ENCODE peak calls at places on chromosomes 2 and 18, in seven cellular contexts. One of them, this sample, is unnamed. For H3K36me3, the result is how much of the 10 kb centered on the place peaks cover.

GRCh38 chr18:58862851-58863538 is 1.7 kb upstream of the ZNF532 start:
- DNase-seq in body of pancreas: no peak
- DNase-seq in right atrium auricular region: no peak
- DNase-seq in NT2/D1: no peak
- DNase-seq in ovary: peak
- DNase-seq in PC-3: peak
- DNase-seq in IMR-90: peak
- DNase-seq in this sample: peak

GRCh38 chr2:127577973-127578372 is 42.5 kb downstream of the MYO7B start:
- DNase-seq in body of pancreas: no peak
- DNase-seq in ovary: no peak
- DNase-seq in right atrium auricular region: peak
- DNase-seq in NT2/D1: no peak
- DNase-seq in PC-3: no peak
- DNase-seq in IMR-90: no peak
- DNase-seq in this sample: no peak

GRCh38 chr2:240388471-240389301 is 46.8 kb upstream of the GPC1 start:
- DNase-seq in ovary: peak
- DNase-seq in right atrium auricular region: no peak
- DNase-seq in IMR-90: no peak
- DNase-seq in PC-3: no peak
- DNase-seq in NT2/D1: no peak
- DNase-seq in body of pancreas: no peak
- DNase-seq in this sample: no peak

GRCh38 chr2:24050041-24050655 is 607 bp downstream of the FKBP1B start:
- DNase-seq in PC-3: no peak
- DNase-seq in NT2/D1: no peak
- DNase-seq in IMR-90: no peak
- DNase-seq in body of pancreas: peak
- DNase-seq in ovary: peak
- DNase-seq in right atrium auricular region: peak
- DNase-seq in this sample: no peak

GRCh38 chr2:224940618-224941017 is 101.7 kb downstream of the DOCK10 start:
- DNase-seq in right atrium auricular region: no peak
- DNase-seq in PC-3: no peak
- DNase-seq in body of pancreas: no peak
- DNase-seq in NT2/D1: no peak
- DNase-seq in ovary: no peak
- DNase-seq in IMR-90: no peak
- DNase-seq in this sample: no peak

GRCh38 chr2:43159797-43160196 is 66.6 kb downstream of the ZFP36L2 start:
- DNase-seq in ovary: no peak
- DNase-seq in IMR-90: no peak
- DNase-seq in body of pancreas: no peak
- DNase-seq in right atrium auricular region: no peak
- DNase-seq in NT2/D1: no peak
- DNase-seq in PC-3: no peak
- DNase-seq in this sample: no peak

GRCh38 chr2:200787351-200788128 is 24.2 kb upstream of the BZW1 start:
- DNase-seq in body of pancreas: no peak
- DNase-seq in right atrium auricular region: no peak
- DNase-seq in IMR-90: peak
- DNase-seq in PC-3: peak
- DNase-seq in ovary: no peak
- DNase-seq in NT2/D1: no peak
- DNase-seq in this sample: no peak

GRCh38 chr2:24818721-24819167 is 25.5 kb downstream of the CENPO start:
- DNase-seq in ovary: no peak
- DNase-seq in right atrium auricular region: peak
- DNase-seq in IMR-90: peak
- DNase-seq in body of pancreas: peak
- DNase-seq in NT2/D1: no peak
- DNase-seq in PC-3: no peak
- DNase-seq in this sample: no peak

GRCh38 chr2:200467806-200468686 is 41.8 kb downstream of the KCTD18 start:
- DNase-seq in right atrium auricular region: no peak
- DNase-seq in NT2/D1: no peak
- DNase-seq in body of pancreas: no peak
- DNase-seq in IMR-90: no peak
- DNase-seq in PC-3: no peak
- DNase-seq in ovary: no peak
- DNase-seq in this sample: no peak

GRCh38 chr18:57900906-57901305 is 97.8 kb upstream of the ATP8B1 start:
- DNase-seq in body of pancreas: no peak
- DNase-seq in IMR-90: no peak
- DNase-seq in PC-3: peak
- DNase-seq in ovary: no peak
- DNase-seq in NT2/D1: no peak
- DNase-seq in right atrium auricular region: no peak
- DNase-seq in this sample: no peak

GRCh38 chr2:196170681-196171247 is 614 bp downstream of the STK17B start:
- DNase-seq in NT2/D1: no peak
- DNase-seq in IMR-90: peak
- DNase-seq in right atrium auricular region: no peak
- DNase-seq in ovary: no peak
- DNase-seq in PC-3: no peak
- DNase-seq in body of pancreas: peak
- DNase-seq in this sample: no peak

GRCh38 chr2:202723746-202724145 is 89.0 kb downstream of the FAM117B start:
- DNase-seq in PC-3: no peak
- DNase-seq in body of pancreas: no peak
- DNase-seq in NT2/D1: no peak
- DNase-seq in ovary: no peak
- DNase-seq in IMR-90: no peak
- DNase-seq in right atrium auricular region: no peak
- DNase-seq in this sample: no peak

GRCh38 chr18:62324917-62325805 is at the start of gene TNFRSF11A:
- DNase-seq in PC-3: peak
- DNase-seq in right atrium auricular region: no peak
- DNase-seq in IMR-90: no peak
- DNase-seq in ovary: no peak
- DNase-seq in NT2/D1: no peak
- DNase-seq in body of pancreas: peak
- DNase-seq in this sample: peak

GRCh38 chr2:221836091-221836490 is 264.0 kb upstream of the EPHA4 start:
- DNase-seq in right atrium auricular region: no peak
- DNase-seq in IMR-90: no peak
- DNase-seq in ovary: no peak
- DNase-seq in NT2/D1: no peak
- DNase-seq in PC-3: peak
- DNase-seq in body of pancreas: no peak
- DNase-seq in this sample: no peak

GRCh38 chr2:56681659-56682396 is 498.0 kb downstream of the CCDC85A start:
- DNase-seq in ovary: no peak
- DNase-seq in PC-3: peak
- DNase-seq in right atrium auricular region: no peak
- DNase-seq in IMR-90: peak
- DNase-seq in body of pancreas: no peak
- DNase-seq in NT2/D1: no peak
- DNase-seq in this sample: no peak

GRCh38 chr18:50286391-50287027 is 983 bp downstream of the CXXC1 start:
- DNase-seq in NT2/D1: no peak
- DNase-seq in right atrium auricular region: no peak
- DNase-seq in PC-3: peak
- DNase-seq in body of pancreas: no peak
- DNase-seq in IMR-90: peak
- DNase-seq in ovary: no peak
- DNase-seq in this sample: peak

GRCh38 chr2:68926782-68927181 is 25.9 kb downstream of the GKN2 start:
- DNase-seq in NT2/D1: no peak
- DNase-seq in ovary: no peak
- DNase-seq in right atrium auricular region: no peak
- DNase-seq in body of pancreas: no peak
- DNase-seq in PC-3: no peak
- DNase-seq in IMR-90: no peak
- DNase-seq in this sample: no peak

GRCh38 chr2:26521054-26521912 is 43.4 kb upstream of the OTOF start:
- DNase-seq in right atrium auricular region: no peak
- DNase-seq in NT2/D1: peak
- DNase-seq in PC-3: peak
- DNase-seq in ovary: no peak
- DNase-seq in IMR-90: no peak
- DNase-seq in body of pancreas: peak
- DNase-seq in this sample: peak

DNA sequence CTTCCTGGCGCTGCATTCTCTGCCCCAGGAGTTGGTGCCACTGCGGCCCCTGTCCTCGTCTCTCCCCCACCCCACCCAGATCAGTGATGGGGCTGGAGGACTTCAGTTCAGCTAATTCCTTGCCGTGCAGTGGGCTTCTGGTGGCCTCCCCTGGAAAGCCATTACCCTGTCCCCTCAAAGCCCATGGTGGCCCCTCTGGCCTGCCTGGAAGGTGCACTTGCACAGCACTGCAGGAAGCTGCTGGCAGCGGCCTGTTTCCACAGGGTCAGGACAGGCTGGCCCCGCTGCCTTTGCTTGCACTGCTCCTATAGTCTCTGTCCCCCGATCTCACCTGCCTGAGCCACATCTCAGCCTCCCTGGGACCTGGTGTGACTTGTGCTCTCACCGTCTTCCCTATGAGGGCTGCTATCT is 105.1 kb downstream of the USP40 start:
- DNase-seq in NT2/D1: no peak
- DNase-seq in right atrium auricular region: no peak
- DNase-seq in IMR-90: no peak
- DNase-seq in PC-3: no peak
- DNase-seq in ovary: no peak
- DNase-seq in body of pancreas: no peak
- DNase-seq in this sample: no peak
- H3K36me3 ChIP-seq in NT2/D1: half or more
- H3K36me3 ChIP-seq in right atrium auricular region: half or more
- H3K36me3 ChIP-seq in IMR-90: under half
- H3K36me3 ChIP-seq in PC-3: under half
- H3K36me3 ChIP-seq in ovary: under half
- H3K36me3 ChIP-seq in body of pancreas: under half
- H3K36me3 ChIP-seq in this sample: under half

GRCh38 chr18:5890606-5891360 is 4.5 kb downstream of the TMEM200C start:
- DNase-seq in body of pancreas: peak
- DNase-seq in ovary: peak
- DNase-seq in right atrium auricular region: no peak
- DNase-seq in PC-3: peak
- DNase-seq in NT2/D1: no peak
- DNase-seq in IMR-90: no peak
- DNase-seq in this sample: peak
- H3K4me3 ChIP-seq in body of pancreas: no peak
- H3K4me3 ChIP-seq in ovary: peak
- H3K4me3 ChIP-seq in right atrium auricular region: peak
- H3K4me3 ChIP-seq in PC-3: peak
- H3K4me3 ChIP-seq in NT2/D1: no peak
- H3K4me3 ChIP-seq in IMR-90: peak
- H3K4me3 ChIP-seq in this sample: peak

GRCh38 chr2:241595600-241596140 is 37.1 kb downstream of the BOK start:
- DNase-seq in NT2/D1: no peak
- DNase-seq in body of pancreas: no peak
- DNase-seq in right atrium auricular region: no peak
- DNase-seq in IMR-90: no peak
- DNase-seq in PC-3: peak
- DNase-seq in ovary: no peak
- DNase-seq in this sample: no peak
- H3K36me3 ChIP-seq in NT2/D1: half or more
- H3K36me3 ChIP-seq in body of pancreas: under half
- H3K36me3 ChIP-seq in right atrium auricular region: half or more
- H3K36me3 ChIP-seq in IMR-90: under half
- H3K36me3 ChIP-seq in PC-3: under half
- H3K36me3 ChIP-seq in ovary: under half
- H3K36me3 ChIP-seq in this sample: under half

GRCh38 chr2:145845923-145846322 is 1326.0 kb upstream of the ZEB2 start:
- DNase-seq in right atrium auricular region: no peak
- DNase-seq in ovary: no peak
- DNase-seq in IMR-90: no peak
- DNase-seq in NT2/D1: no peak
- DNase-seq in PC-3: no peak
- DNase-seq in body of pancreas: no peak
- DNase-seq in this sample: no peak
- H3K4me3 ChIP-seq in right atrium auricular region: no peak
- H3K4me3 ChIP-seq in ovary: no peak
- H3K4me3 ChIP-seq in IMR-90: no peak
- H3K4me3 ChIP-seq in NT2/D1: no peak
- H3K4me3 ChIP-seq in PC-3: no peak
- H3K4me3 ChIP-seq in body of pancreas: no peak
- H3K4me3 ChIP-seq in this sample: no peak

GRCh38 chr2:28904802-28905499 is 10.5 kb downstream of the WDR43 start:
- DNase-seq in NT2/D1: no peak
- DNase-seq in body of pancreas: no peak
- DNase-seq in IMR-90: no peak
- DNase-seq in right atrium auricular region: no peak
- DNase-seq in ovary: no peak
- DNase-seq in PC-3: no peak
- DNase-seq in this sample: no peak
- H3K36me3 ChIP-seq in NT2/D1: half or more
- H3K36me3 ChIP-seq in body of pancreas: under half
- H3K36me3 ChIP-seq in IMR-90: under half
- H3K36me3 ChIP-seq in right atrium auricular region: half or more
- H3K36me3 ChIP-seq in ovary: under half
- H3K36me3 ChIP-seq in PC-3: half or more
- H3K36me3 ChIP-seq in this sample: half or more

DNA sequence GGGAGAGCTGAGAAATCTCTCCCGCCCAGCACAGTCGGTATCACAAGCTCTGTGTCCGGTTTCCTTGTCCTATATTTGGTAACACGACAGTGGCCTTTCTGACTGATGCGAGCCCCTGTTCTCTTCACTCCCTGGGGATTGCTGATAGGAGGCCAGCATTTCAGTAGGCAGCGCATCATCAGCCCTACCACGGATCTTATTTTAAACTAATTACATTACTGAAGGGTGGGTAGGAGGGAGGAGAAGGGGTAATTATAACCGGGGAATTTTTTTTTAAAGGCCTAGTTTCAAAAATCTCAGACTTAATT is 125.6 kb upstream of the LGALSL start:
- DNase-seq in body of pancreas: no peak
- DNase-seq in ovary: no peak
- DNase-seq in right atrium auricular region: peak
- DNase-seq in PC-3: no peak
- DNase-seq in NT2/D1: no peak
- DNase-seq in IMR-90: no peak
- DNase-seq in this sample: peak
- H3K4me3 ChIP-seq in body of pancreas: no peak
- H3K4me3 ChIP-seq in ovary: no peak
- H3K4me3 ChIP-seq in right atrium auricular region: no peak
- H3K4me3 ChIP-seq in PC-3: no peak
- H3K4me3 ChIP-seq in NT2/D1: no peak
- H3K4me3 ChIP-seq in IMR-90: no peak
- H3K4me3 ChIP-seq in this sample: no peak

DNA sequence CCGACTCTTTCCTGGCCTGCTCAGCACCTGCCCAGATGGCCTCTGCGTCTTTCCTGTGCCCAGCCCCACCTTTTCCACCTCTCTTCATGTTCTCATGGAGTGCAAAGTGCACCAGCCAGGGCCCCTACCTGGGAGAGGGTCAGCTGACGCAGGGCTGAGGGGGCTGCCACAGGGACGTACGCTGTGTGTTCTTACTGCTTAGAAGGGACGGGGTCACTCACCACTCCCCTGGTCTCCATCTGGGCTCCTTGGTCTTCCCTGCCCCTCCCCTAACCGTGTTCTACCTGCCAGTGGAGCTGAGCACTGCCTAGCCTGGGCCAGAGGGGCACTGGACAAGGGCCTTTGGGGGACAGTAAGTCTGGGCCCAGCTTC is 8.6 kb downstream of the ERFE start:
- DNase-seq in IMR-90: no peak
- DNase-seq in NT2/D1: no peak
- DNase-seq in PC-3: no peak
- DNase-seq in right atrium auricular region: no peak
- DNase-seq in ovary: no peak
- DNase-seq in body of pancreas: no peak
- DNase-seq in this sample: no peak
- H3K36me3 ChIP-seq in IMR-90: under half
- H3K36me3 ChIP-seq in NT2/D1: half or more
- H3K36me3 ChIP-seq in PC-3: under half
- H3K36me3 ChIP-seq in right atrium auricular region: under half
- H3K36me3 ChIP-seq in ovary: under half
- H3K36me3 ChIP-seq in body of pancreas: under half
- H3K36me3 ChIP-seq in this sample: under half

This sample was measured in WERI-Rb-1.